ENCODE peak calls at places on chromosomes 13 and 19, in seven cellular contexts. J is heart right ventricle; Y is neuronal stem cell; H is H1; Q is left ventricle myocardium inferior; S is CD8-positive, alpha-beta T cell; M is left lung. C is an unnamed sample.

GRCh38 chr19:49085868-49086232 is 599 bp downstream of the SNRNP70 start:
- DNase-seq in Y (no peak), H (no peak), J (no peak), M (no peak), S (no peak), Q (no peak), C (no peak)

GRCh38 chr13:100859861-100860260 is 185.3 kb upstream of the TMTC4 start:
- DNase-seq in S (no peak), H (no peak), Y (no peak), J (no peak), M (no peak), Q (no peak), C (no peak)

GRCh38 chr13:38759390-38759789 is 72.5 kb downstream of the FREM2 start:
- DNase-seq in M (no peak), Q (no peak), S (no peak), J (no peak), Y (no peak), H (no peak), C (no peak)

GRCh38 chr13:40269086-40269485 is 397.4 kb downstream of the FOXO1 start:
- DNase-seq in H (no peak), M (no peak), Y (no peak), J (no peak), Q (peak; percentile 36), S (no peak), C (no peak)

GRCh38 chr19:34254552-34255432 is at the start of gene GARRE1:
- DNase-seq in Q (peak; percentile 45), Y (peak; percentile 48), J (peak; percentile 51), M (peak; percentile 84), H (no peak), S (peak; percentile 78), C (peak; percentile 86)

GRCh38 chr13:65940720-65941119 is 1289.4 kb downstream of the PCDH9 start:
- DNase-seq in Y (no peak), Q (peak; percentile 32), S (no peak), H (no peak), M (no peak), J (no peak), C (no peak)

GRCh38 chr13:30453727-30454126 is 12.0 kb downstream of the HMGB1 start:
- DNase-seq in M (no peak), J (no peak), H (no peak), Y (no peak), S (no peak), Q (no peak), C (no peak)

GRCh38 chr19:31693870-31694269 is 344.6 kb upstream of the TSHZ3 start:
- DNase-seq in H (no peak), M (no peak), J (no peak), Y (no peak), Q (no peak), S (no peak), C (no peak)

GRCh38 chr19:872266-872951 is 12.9 kb downstream of the CFD start:
- DNase-seq in M (peak; percentile 90), S (peak; percentile 77), J (no peak), Q (peak; percentile 75), Y (no peak), H (no peak), C (no peak)

GRCh38 chr19:13095934-13096890 is 6.4 kb downstream of the LYL1 start:
- DNase-seq in J (peak; percentile 47), M (peak; percentile 88), H (no peak), Q (no peak), Y (peak; percentile 65), S (no peak), C (no peak)
- H3K4me3 ChIP-seq in J (peak overlapping the region; percentile 49), M (no peak overlapping the region), H (peak overlapping the region; percentile 48), Q (peak overlapping the region; percentile 70), Y (no peak overlapping the region), S (no peak overlapping the region), C (no peak overlapping the region)

DNA sequence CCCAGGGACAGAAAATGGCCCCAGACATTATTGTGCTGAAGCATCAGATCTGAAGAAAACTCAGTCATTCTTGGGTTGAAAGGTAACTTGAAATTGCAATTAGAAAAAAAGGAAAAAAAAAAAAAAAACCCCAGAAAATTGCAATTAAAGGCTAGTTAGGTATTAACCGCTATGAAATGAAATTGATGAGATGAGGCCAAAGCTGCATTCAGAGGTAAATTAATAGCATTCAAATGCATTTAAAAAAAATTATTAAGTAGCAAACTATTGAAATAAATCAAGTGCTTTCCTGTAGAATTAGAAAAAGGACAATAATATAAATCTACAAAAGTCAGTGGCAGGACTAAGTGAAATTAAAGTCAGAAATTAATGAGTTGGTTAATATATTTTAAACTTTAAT is 6.4 kb downstream of the PGLS start:
- DNase-seq in M (no peak), Y (no peak), Q (no peak), S (no peak), H (no peak), J (no peak), C (no peak)
- H3K36me3 ChIP-seq in M (no peaks in the 10 kb centered on the region), Y (peaks cover 17% of the 10 kb centered on the region), Q (peaks cover 53% of the 10 kb centered on the region), S (peaks cover 10% of the 10 kb centered on the region), H (peaks cover 9% of the 10 kb centered on the region), J (peaks cover 4% of the 10 kb centered on the region), C (peaks cover 71% of the 10 kb centered on the region)

GRCh38 chr13:49058761-49059160 is 83.0 kb downstream of the FNDC3A start:
- DNase-seq in J (no peak), M (no peak), Q (no peak), S (no peak), H (no peak), Y (no peak), C (no peak)
- H3K9me3 ChIP-seq in J (no peaks in the 10 kb centered on the region), M (no peaks in the 10 kb centered on the region), Q (no peaks in the 10 kb centered on the region), S (no peaks in the 10 kb centered on the region), H (no peaks in the 10 kb centered on the region), Y (no peaks in the 10 kb centered on the region), C (no peaks in the 10 kb centered on the region)

GRCh38 chr19:46056536-46056935 is 15.7 kb upstream of the IGFL4 start:
- DNase-seq in J (no peak), M (no peak), Q (no peak), H (no peak), S (no peak), Y (no peak), C (no peak)

GRCh38 chr19:46065486-46065885 is 24.7 kb upstream of the IGFL4 start:
- DNase-seq in J (no peak), H (no peak), Y (no peak), Q (no peak), M (no peak), S (no peak), C (peak; percentile 63)

GRCh38 chr19:46060012-46060411 is 19.2 kb upstream of the IGFL4 start:
- DNase-seq in Q (no peak), M (no peak), H (no peak), Y (no peak), J (no peak), S (no peak), C (no peak)
- H3K4me3 ChIP-seq in Q (no peak overlapping the region), M (no peak overlapping the region), H (no peak overlapping the region), Y (no peak overlapping the region), J (no peak overlapping the region), S (no peak overlapping the region), C (no peak overlapping the region)

DNA sequence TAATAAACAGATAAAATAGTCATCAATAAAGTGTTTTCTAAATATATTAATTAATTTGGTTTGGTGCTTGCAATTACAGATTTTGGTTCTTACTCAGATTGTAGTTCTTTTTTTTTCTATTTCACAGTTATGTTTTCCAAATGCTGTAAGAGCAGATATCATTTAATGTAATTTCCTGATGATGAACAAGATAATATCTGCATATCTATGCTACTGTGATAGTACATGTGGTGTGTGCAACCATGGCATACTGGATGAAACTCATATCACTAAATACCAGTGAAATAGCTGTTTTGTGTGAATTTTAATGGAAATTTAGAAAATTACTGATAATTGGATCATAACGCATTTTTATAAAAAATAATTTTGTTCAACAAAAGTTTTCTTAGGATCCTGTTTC is 88.8 kb upstream of the MAB21L1 start:
- DNase-seq in Y (no peak), J (no peak), M (no peak), Q (no peak), H (no peak), S (no peak), C (no peak)
- H3K36me3 ChIP-seq in Y (no peaks in the 10 kb centered on the region), J (no peaks in the 10 kb centered on the region), M (no peaks in the 10 kb centered on the region), Q (peaks cover 12% of the 10 kb centered on the region), H (no peaks in the 10 kb centered on the region), S (no peaks in the 10 kb centered on the region), C (no peaks in the 10 kb centered on the region)

GRCh38 chr19:58183822-58184215 is 958 bp downstream of the ZNF274 start:
- DNase-seq in Y (no peak), M (no peak), H (no peak), J (no peak), S (no peak), Q (no peak), C (no peak)
- H3K9me3 ChIP-seq in Y (peaks cover 44% of the 10 kb centered on the region), M (peaks cover 7% of the 10 kb centered on the region), H (peaks cover 40% of the 10 kb centered on the region), J (peaks cover 91% of the 10 kb centered on the region), S (peaks cover 61% of the 10 kb centered on the region), Q (peaks cover 90% of the 10 kb centered on the region), C (peaks cover 56% of the 10 kb centered on the region)

DNA sequence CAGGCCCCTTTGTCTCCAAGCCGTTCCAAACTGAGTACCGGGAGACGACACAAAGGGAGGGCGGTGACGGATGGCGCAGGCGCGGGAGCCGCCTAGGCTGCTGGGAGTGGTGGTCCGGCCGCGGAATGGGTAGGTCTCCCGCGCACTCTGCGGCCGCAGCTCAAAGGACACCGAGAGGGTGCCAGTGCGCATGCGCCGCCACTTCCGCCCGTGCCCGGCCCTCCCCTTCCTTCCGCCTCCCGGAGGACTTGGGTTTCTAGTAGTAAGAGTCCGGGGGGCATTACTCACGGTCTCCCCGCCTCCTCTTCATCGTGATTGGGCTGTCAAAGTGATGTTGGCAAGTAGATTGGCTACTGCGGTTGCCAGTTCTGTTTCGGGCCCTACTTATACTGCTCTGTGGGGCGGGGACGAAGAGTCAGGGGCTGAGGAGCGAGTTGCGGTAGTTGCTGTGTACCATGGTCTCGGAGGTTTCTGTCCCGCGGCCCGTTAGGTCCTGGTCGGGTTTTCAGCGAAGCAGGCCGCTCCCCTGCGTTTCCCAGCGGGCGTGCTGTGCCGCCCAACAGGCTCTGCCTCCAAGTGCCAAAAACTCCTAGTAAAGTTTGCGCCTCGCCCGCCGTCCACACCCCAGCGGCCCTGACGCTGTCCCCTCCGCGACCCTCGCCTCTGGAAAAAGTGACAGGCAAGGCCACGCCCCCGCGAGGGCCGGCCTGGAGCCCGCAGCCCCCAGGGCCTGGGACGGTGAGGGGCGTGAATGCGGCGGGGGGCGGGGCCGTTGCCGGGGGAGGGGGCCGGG is 455 bp upstream of the ING1 start:
- DNase-seq in Q (peak; percentile 99), M (peak; percentile 100), Y (peak; percentile 99), J (peak; percentile 100), S (peak; percentile 99), H (peak; percentile 99), C (peak; percentile 98)
- H3K4me3 ChIP-seq in Q (peak overlapping the region; percentile 82), M (peak overlapping the region; percentile 92), Y (peak overlapping the region; percentile 95), J (peak overlapping the region; percentile 98), S (peak overlapping the region; percentile 100), H (peak overlapping the region; percentile 77), C (peak overlapping the region; percentile 85)

GRCh38 chr19:2175742-2176141 is 12.0 kb downstream of the DOT1L start:
- DNase-seq in M (no peak), Q (no peak), Y (no peak), J (no peak), S (no peak), H (no peak), C (no peak)
- H3K36me3 ChIP-seq in M (no peaks in the 10 kb centered on the region), Q (peaks cover 3% of the 10 kb centered on the region), Y (peaks cover 6% of the 10 kb centered on the region), J (no peaks in the 10 kb centered on the region), S (peaks cover 4% of the 10 kb centered on the region), H (peaks cover 3% of the 10 kb centered on the region), C (peaks cover 3% of the 10 kb centered on the region)